ENCODE peak calls at places on chromosome 17, in four cellular contexts. L, J, S and I are unnamed samples.

GRCh38 chr17:29546834-29547233 is 20.0 kb downstream of the ABHD15 start:
- DNase-seq in L (no peak), J (no peak), S (no peak), I (no peak)

GRCh38 chr17:50919321-50920040 is 53.3 kb upstream of the TOB1 start:
- DNase-seq in L (peak), J (peak), S (peak), I (peak)

GRCh38 chr17:75077490-75078096 is 10.2 kb upstream of the SLC16A5 start:
- DNase-seq in L (peak), J (peak), S (peak), I (peak)

GRCh38 chr17:19265755-19266154 is 28.6 kb downstream of the EPN2 start:
- DNase-seq in L (no peak), J (no peak), S (no peak), I (no peak)

GRCh38 chr17:41211845-41212466 is 14.5 kb upstream of the KRTAP9-2 start:
- DNase-seq in L (no peak), J (peak), S (no peak), I (no peak)

GRCh38 chr17:57138956-57139576 is 54.0 kb downstream of the AKAP1 start:
- DNase-seq in L (no peak), J (no peak), S (no peak), I (no peak)

GRCh38 chr17:35148144-35148543 is 527 bp downstream of the UNC45B start:
- DNase-seq in L (no peak), J (no peak), S (no peak), I (no peak)

GRCh38 chr17:30421592-30421991 is 42.9 kb downstream of the CPD start:
- DNase-seq in L (no peak), J (no peak), S (no peak), I (no peak)

GRCh38 chr17:71184716-71185115 is 936.1 kb upstream of the SOX9 start:
- DNase-seq in L (no peak), J (no peak), S (no peak), I (no peak)

GRCh38 chr17:35743911-35744328 is 9.1 kb downstream of the GAS2L2 start:
- DNase-seq in L (peak), J (no peak), S (no peak), I (no peak)

GRCh38 chr17:30922235-30922993 is 669 bp downstream of the ADAP2 start:
- DNase-seq in L (peak), J (peak), S (peak), I (no peak)

GRCh38 chr17:42798011-42798382 is 507 bp downstream of the COA3 start:
- DNase-seq in L (no peak), J (no peak), S (no peak), I (no peak)

GRCh38 chr17:31842416-31843381 is 16.3 kb downstream of the COPRS start:
- DNase-seq in L (peak), J (peak), S (peak), I (peak)

GRCh38 chr17:33712120-33712519 is 419.0 kb upstream of the ASIC2 start:
- DNase-seq in L (no peak), J (no peak), S (no peak), I (no peak)

GRCh38 chr17:27423651-27424050 is 32.6 kb upstream of the KSR1 start:
- DNase-seq in L (no peak), J (no peak), S (no peak), I (no peak)

GRCh38 chr17:47239663-47240374 is 13.8 kb upstream of the ITGB3 start:
- DNase-seq in L (peak), J (peak), S (peak), I (peak)

GRCh38 chr17:17826340-17826708 is 10.5 kb downstream of the SREBF1 start:
- DNase-seq in L (no peak), J (no peak), S (no peak), I (no peak)

GRCh38 chr17:40561871-40562611 is 3.2 kb downstream of the CCR7 start:
- DNase-seq in L (peak), J (no peak), S (no peak), I (no peak)

GRCh38 chr17:68441064-68441770 is 16.1 kb downstream of the WIPI1 start:
- DNase-seq in L (peak), J (no peak), S (no peak), I (no peak)

GRCh38 chr17:2965621-2966275 is 97.7 kb downstream of the OR1D5 start:
- DNase-seq in L (peak), J (no peak), S (no peak), I (no peak)

GRCh38 chr17:31604936-31605335 is 213.5 kb downstream of the RAB11FIP4 start:
- DNase-seq in L (no peak), J (no peak), S (no peak), I (no peak)

GRCh38 chr17:18191071-18191667 is 7.5 kb downstream of the ALKBH5 start:
- DNase-seq in L (peak), J (no peak), S (peak), I (no peak)

GRCh38 chr17:50205931-50206505 is 4.6 kb upstream of the COL1A1 start:
- DNase-seq in L (no peak), J (no peak), S (no peak), I (no peak)

GRCh38 chr17:17636456-17636855 is 44.8 kb upstream of the RAI1 start:
- DNase-seq in L (no peak), J (no peak), S (no peak), I (no peak)

GRCh38 chr17:72590382-72590781 is 469.6 kb downstream of the SOX9 start:
- DNase-seq in L (no peak), J (no peak), S (no peak), I (no peak)

GRCh38 chr17:77304746-77305473 is 164.1 kb downstream of the SEC14L1 start:
- DNase-seq in L (no peak), J (peak), S (no peak), I (no peak)

GRCh38 chr17:50338645-50339044 is 7.3 kb upstream of the XYLT2 start:
- DNase-seq in L (no peak), J (no peak), S (no peak), I (no peak)

GRCh38 chr17:79859676-79860615 is 20.7 kb upstream of the CBX4 start:
- DNase-seq in L (no peak), J (no peak), S (no peak), I (no peak)

GRCh38 chr17:73784015-73784603 is 139.9 kb upstream of the SDK2 start:
- DNase-seq in L (no peak), J (no peak), S (no peak), I (peak)

GRCh38 chr17:76270770-76271668 is 5.9 kb downstream of the UBALD2 start:
- DNase-seq in L (no peak), J (no peak), S (no peak), I (no peak)

GRCh38 chr17:47804461-47804860 is 17.1 kb downstream of the OSBPL7 start:
- DNase-seq in L (no peak), J (no peak), S (no peak), I (no peak)

GRCh38 chr17:61285483-61286320 is 113.9 kb upstream of the TBX2 start:
- DNase-seq in L (peak), J (no peak), S (peak), I (no peak)

DNA sequence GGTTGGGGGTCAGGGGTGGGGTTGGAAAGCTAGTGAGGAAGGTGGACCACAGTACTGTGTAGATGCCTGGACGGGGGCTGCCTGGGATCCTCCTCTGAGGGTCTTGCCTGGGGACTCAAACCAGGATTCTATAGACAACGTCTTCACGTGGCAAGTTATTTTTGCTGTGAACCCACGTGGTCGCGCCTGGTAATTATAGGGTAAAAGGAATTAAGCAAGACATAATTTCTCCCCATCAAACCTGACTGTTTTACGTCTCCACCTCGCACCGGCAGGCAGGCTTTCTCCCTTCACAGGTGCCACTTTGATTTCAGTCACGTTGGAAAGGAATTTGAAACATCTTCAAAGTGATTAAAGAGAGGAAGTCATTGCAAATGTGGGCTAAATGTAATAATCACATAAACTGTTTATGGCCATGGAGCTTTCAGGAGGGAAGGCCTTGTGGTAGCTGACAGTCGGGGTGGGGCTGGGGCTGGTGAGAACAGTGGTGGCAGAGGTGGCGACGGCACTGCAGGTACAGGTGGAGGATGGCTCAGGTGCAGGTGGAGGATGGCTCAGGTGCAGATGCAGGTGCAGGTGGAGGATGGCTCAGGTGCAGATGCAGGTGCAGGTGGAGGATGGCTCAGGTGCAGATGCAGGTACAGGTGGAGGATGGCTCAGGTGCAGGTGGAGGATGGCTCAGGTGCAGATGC is 197.1 kb upstream of the NLRP1 start:
- DNase-seq in L (no peak), J (no peak), S (no peak), I (no peak)
- H3K27ac ChIP-seq in L (no peak), J (no peak), S (no peak), I (no peak)

DNA sequence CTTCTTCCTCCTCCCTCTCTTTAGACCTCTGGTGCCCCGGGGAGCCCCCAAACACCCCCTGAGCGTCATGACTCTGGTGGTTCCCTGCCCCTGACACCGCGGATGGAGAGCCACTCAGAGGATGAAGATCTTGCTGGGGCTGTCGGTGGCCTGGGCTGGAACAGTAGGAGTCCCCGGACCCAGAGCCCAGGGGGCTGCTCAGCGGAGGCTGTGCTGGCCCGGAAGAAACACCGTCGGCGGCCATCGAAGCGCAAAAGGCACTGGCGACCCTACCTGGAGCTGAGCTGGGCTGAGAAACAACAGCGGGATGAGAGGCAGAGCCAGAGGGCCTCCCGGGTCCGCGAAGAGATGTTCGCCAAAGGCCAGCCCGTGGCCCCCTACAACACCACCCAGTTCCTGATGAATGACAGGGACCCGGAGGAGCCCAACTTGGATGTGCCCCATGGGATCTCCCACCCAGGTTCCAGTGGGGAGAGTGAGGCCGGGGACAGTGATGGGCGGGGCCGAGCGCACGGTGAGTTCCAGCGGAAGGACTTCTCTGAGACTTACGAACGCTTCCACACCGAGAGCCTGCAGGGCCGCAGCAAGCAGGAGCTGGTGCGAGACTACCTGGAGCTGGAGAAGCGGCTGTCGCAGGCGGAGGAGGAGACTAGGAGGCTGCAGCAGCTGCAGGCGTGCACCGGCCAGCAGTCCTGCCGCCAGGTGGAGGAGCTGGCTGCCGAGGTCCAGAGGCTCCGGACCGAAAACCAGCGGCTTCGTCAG is 7.5 kb downstream of the HEXIM2 start:
- DNase-seq in L (no peak), J (no peak), S (no peak), I (no peak)
- H3K27ac ChIP-seq in L (no peak), J (no peak), S (no peak), I (no peak)

DNA sequence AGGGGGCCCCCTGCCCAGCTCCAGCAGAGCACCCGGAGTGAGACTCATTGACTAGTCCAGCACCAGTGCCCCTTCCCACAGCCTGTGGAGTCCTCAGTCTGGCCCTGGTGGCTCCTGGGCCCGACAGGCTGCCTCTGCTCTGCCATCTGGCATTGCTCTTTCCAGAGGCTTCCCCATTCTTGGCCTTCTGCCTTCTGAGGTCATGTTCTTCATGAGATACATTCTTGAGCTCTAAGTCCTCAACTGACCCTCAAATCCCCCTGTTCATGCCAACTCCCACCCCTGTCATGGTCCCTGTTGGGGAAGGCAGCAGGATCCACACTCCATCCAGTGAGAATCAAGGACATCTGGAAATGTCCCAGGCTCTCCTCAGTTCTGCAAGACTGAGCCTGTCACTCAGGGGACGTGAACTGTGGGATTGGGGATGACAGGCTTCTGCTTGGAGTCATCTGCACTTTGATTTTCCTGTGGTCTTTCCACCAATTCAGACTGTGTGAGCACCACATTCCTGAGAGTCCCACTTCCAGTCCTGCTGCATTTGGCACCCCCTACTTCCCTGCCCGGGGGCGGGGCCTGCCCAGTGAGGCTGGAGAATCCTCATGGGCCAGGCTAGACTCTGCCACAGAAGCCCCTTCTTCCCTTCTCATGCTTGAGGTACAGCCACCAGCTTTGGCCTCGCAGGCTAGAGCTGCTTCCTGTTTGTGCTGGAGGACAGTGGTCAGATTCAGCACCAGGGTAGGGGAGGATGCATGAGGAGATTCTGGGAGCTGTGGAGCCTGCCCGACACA is 2.7 kb downstream of the TRPV2 start:
- DNase-seq in L (peak), J (no peak), S (no peak), I (no peak)
- H3K27ac ChIP-seq in L (peak), J (peak), S (peak), I (peak)

DNA sequence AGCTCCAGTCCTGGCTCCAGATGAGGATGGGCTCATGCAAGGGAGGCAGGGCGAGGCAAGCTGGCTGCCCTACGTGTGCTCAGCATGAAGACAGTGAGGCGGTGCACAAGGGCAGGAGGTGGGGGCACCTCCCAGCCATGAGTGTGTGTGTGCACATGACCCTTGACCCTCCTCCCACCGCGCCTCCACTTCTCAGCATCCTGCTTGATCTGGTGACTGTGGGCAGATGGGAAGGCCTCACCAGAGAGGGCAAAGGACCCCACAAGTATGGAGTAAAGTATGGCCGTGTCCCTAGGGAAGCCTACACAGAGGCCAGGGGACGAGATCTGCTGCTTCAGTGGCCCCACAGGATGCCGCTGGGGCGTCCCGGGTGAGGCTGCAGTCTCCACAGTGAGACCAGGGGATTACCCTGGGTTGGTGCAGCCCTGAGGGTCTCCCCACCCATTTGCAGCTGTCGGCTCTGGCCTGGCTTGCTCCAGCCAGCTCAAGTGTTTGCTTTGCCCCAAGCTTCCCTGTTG is 7.9 kb upstream of the RNF222 start:
- DNase-seq in L (no peak), J (no peak), S (no peak), I (no peak)
- H3K27ac ChIP-seq in L (no peak), J (no peak), S (no peak), I (no peak)

DNA sequence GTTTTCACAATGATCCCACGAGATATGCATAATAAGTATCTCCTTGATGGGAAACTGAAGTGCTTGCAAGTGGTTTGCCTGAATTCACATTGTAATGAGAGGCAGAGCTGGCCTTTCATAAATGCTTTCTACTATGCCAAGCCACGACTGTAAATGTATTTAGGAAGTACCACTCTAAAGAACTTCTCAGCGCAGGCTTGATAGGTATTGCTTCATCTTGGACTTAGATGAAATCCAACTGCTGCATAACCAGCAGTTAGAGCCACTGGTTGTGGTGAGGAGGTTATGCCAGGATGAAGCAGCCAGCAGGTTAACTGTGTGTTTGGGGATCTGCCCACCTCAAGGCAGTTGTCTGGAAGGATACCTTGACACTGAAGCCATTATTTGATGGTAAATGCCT is 26.8 kb downstream of the MARCHF10 start:
- DNase-seq in L (no peak), J (no peak), S (no peak), I (no peak)
- H3K27ac ChIP-seq in L (peak), J (no peak), S (no peak), I (peak)

GRCh38 chr17:82875418-82875856 is 35.6 kb upstream of the ZNF750 start:
- DNase-seq in L (peak), J (no peak), S (no peak), I (no peak)
- H3K27ac ChIP-seq in L (peak), J (no peak), S (no peak), I (no peak)

DNA sequence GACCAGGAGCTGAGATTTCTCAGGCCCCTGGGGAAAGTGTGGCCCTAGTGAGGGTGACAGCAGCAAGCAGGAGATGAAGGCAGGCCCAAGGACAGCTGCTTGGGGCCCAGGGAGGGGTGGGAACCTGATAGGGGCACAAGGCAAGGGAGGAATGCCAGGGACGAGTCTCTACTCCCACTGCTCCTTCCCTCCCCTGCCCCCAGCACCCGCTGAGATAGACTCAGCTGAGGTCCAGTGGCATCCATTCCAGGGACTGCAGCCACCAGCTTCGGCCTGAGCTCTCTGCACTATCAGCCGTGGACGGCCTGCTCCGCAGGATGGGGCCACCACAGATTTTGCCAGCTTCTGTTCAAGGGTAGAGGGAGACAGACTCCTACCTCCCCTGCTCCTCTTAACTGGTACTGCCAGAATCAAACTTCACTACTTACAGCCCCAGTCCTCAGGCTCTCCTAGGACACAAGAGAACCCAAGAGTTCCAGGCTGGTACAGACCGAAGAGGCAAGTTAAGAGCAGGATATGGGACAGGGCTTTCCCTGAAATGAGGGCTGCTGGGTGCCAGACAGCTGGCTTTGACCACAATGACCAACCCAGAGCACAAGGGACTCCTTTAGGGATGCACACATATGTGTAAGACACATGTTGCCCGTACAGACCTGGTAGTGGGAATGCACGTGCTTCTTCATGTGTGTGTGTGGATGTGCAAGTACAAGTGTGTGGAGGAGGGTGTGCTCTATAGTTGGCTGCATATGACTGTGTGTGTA is 5.5 kb downstream of the CACNB1 start:
- DNase-seq in L (no peak), J (no peak), S (no peak), I (no peak)
- H3K27ac ChIP-seq in L (no peak), J (no peak), S (no peak), I (no peak)

GRCh38 chr17:78820841-78821240 is 19.8 kb downstream of the USP36 start:
- DNase-seq in L (no peak), J (no peak), S (no peak), I (no peak)

GRCh38 chr17:78823282-78824046 is 17.1 kb downstream of the USP36 start:
- DNase-seq in L (no peak), J (no peak), S (no peak), I (no peak)

GRCh38 chr17:78822552-78822951 is 18.1 kb downstream of the USP36 start:
- DNase-seq in L (peak), J (no peak), S (no peak), I (no peak)

GRCh38 chr17:78820122-78820792 is 20.4 kb downstream of the USP36 start:
- DNase-seq in L (no peak), J (no peak), S (no peak), I (no peak)

GRCh38 chr17:78821961-78822360 is 18.7 kb downstream of the USP36 start:
- DNase-seq in L (no peak), J (no peak), S (no peak), I (no peak)
- H3K27ac ChIP-seq in L (no peak), J (no peak), S (no peak), I (no peak)